ENCODE peak calls at places on chromosomes 5 and 9, in five cellular contexts. D, J, F, C and V are unnamed samples.

GRCh38 chr5:167587768-167588167 is 703.7 kb upstream of the WWC1 start:
- DNase-seq in D (no peak), J (peak), F (no peak), C (no peak), V (peak)

GRCh38 chr5:140295414-140295813 is 7.5 kb downstream of the PFDN1 start:
- DNase-seq in D (peak), J (no peak), F (peak), C (no peak), V (peak)

GRCh38 chr5:170722316-170722715 is 61.2 kb upstream of the GABRP start:
- DNase-seq in D (no peak), J (no peak), F (no peak), C (no peak), V (no peak)

GRCh38 chr9:80410106-80410505 is 838.3 kb downstream of the TLE4 start:
- DNase-seq in D (peak), J (no peak), F (no peak), C (peak), V (no peak)

GRCh38 chr5:172534229-172535169 is 80.2 kb upstream of the SH3PXD2B start:
- DNase-seq in D (peak), J (no peak), F (no peak), C (no peak), V (no peak)

GRCh38 chr9:137428841-137429545 is 5.8 kb downstream of the NOXA1 start:
- DNase-seq in D (no peak), J (no peak), F (no peak), C (no peak), V (no peak)

GRCh38 chr9:17011870-17012269 is 123.0 kb upstream of the CNTLN start:
- DNase-seq in D (no peak), J (no peak), F (no peak), C (no peak), V (no peak)

GRCh38 chr5:139482050-139482889 is at the start of gene STING1:
- DNase-seq in D (peak), J (no peak), F (peak), C (peak), V (peak)

GRCh38 chr9:133987455-133987800 is 4.7 kb downstream of the VAV2 start:
- DNase-seq in D (peak), J (no peak), F (no peak), C (no peak), V (no peak)

GRCh38 chr5:108259306-108259705 is 122.6 kb downstream of the FBXL17 start:
- DNase-seq in D (no peak), J (no peak), F (peak), C (no peak), V (no peak)

GRCh38 chr9:132699926-132700325 is 29.7 kb downstream of the GTF3C4 start:
- DNase-seq in D (no peak), J (no peak), F (no peak), C (no peak), V (no peak)

GRCh38 chr5:38655691-38656090 is 99.2 kb upstream of the LIFR start:
- DNase-seq in D (no peak), J (no peak), F (no peak), C (no peak), V (no peak)

GRCh38 chr5:9869616-9870288 is 239.6 kb upstream of the TAS2R1 start:
- DNase-seq in D (no peak), J (no peak), F (no peak), C (no peak), V (no peak)

GRCh38 chr5:81817980-81818379 is 67.1 kb upstream of the SSBP2 start:
- DNase-seq in D (no peak), J (no peak), F (no peak), C (no peak), V (no peak)

GRCh38 chr9:116100711-116101111 is 52.9 kb upstream of the PAPPA start:
- DNase-seq in D (no peak), J (no peak), F (no peak), C (no peak), V (no peak)

GRCh38 chr9:138020120-138020794 is 142.7 kb downstream of the CACNA1B start:
- DNase-seq in D (peak), J (no peak), F (no peak), C (no peak), V (no peak)

GRCh38 chr9:112624711-112625707 is 92.9 kb downstream of the INIP start:
- DNase-seq in D (no peak), J (no peak), F (no peak), C (no peak), V (no peak)

GRCh38 chr9:113587471-113588031 is 124.0 kb downstream of the RGS3 start:
- DNase-seq in D (peak), J (no peak), F (peak), C (peak), V (peak)

GRCh38 chr9:99954108-99954507 is 47.7 kb downstream of the STX17 start:
- DNase-seq in D (no peak), J (no peak), F (no peak), C (no peak), V (no peak)

GRCh38 chr9:31137151-31137849 is 1247.1 kb upstream of the ACO1 start:
- DNase-seq in D (no peak), J (no peak), F (no peak), C (no peak), V (no peak)

GRCh38 chr5:7261900-7262299 is 134.0 kb upstream of the ADCY2 start:
- DNase-seq in D (no peak), J (no peak), F (no peak), C (no peak), V (no peak)

DNA sequence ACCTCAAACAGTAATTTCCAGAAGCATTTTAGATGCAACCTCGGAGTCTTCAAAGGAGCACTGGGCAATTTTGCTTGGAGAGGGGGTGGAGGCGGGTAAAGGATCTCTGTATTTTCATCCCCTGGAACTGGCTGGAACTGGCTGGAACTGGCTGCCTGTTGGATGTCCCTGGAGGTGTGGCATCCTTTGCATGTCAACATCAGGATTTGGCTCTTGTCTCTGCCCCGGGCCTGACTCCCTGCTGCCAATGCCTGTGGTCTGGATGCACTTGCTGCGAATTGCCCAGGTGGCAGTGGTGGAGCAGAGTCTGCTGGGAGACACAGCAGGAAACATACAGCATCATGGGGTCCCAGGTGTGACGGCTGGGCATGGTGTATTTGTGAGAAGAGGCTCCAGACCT is 391.3 kb downstream of the GADD45G start:
- DNase-seq in D (no peak), J (no peak), F (no peak), C (no peak), V (no peak)
- TF ChIP-seq POLR2A in D (no peak), J (no peak), F (no peak), C (no peak), V (no peak)

GRCh38 chr5:62305715-62306493 is at the start of gene KIF2A:
- DNase-seq in D (peak), J (peak), F (peak), C (peak), V (peak)
- TF ChIP-seq POLR2A in D (no peak), J (peak), F (peak), C (peak), V (peak)

GRCh38 chr9:92295240-92295790 is 1.8 kb upstream of the IARS1 start:
- DNase-seq in D (no peak), J (no peak), F (peak), C (no peak), V (peak)

GRCh38 chr9:92294297-92294676 is 790 bp upstream of the IARS1 start:
- DNase-seq in D (peak), J (no peak), F (peak), C (no peak), V (peak)

GRCh38 chr9:92293075-92293354 is 482 bp downstream of the IARS1 start:
- DNase-seq in D (no peak), J (no peak), F (no peak), C (no peak), V (peak)

GRCh38 chr9:92292338-92293074 is 991 bp downstream of the IARS1 start:
- DNase-seq in D (no peak), J (peak), F (peak), C (no peak), V (peak)

DNA sequence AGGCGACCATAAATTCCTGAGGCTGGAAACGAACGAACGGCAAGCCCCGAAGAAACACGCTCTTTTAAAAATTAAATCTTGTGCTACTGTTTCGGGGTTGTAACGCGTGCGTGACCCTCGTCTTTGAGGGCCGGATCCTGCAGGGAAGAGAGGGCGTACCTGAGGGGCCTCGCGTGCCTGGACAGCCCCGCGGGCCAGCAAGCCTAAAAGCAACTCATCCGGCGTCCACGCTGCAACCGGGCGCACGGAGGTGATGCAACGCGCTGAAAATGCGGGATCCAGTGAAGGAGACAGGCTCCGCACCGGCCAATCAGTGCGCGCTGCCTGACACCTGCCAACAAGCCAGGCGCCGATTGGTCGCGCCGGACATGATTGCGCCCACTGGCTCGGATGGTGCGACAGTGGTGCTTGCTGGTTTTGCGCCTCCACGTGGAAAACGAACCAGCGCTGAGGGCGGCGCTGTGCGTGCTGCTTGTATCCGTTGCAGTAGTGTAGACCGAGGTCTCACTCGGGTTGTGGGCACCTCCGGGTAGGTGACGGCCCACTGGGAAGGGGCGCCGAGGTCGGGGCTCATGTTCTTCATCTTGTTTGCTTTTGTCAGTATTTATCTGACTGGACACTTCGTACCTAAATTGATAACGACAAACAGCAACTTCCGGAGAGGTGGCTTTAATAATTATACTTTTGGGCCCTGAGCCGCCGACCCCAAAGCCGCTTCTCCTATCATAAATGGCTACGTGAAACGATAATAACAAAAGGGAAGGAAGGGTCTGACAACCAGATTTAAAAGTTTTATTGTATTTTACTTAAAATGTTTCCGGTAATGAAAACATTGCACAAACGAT is at the start of gene IARS1:
- DNase-seq in D (peak), J (peak), F (peak), C (peak), V (peak)
- TF ChIP-seq POLR2A in D (peak), J (peak), F (peak), C (peak), V (peak)

GRCh38 chr9:93954436-93955355 is at the start of gene BARX1:
- DNase-seq in D (peak), J (no peak), F (no peak), C (no peak), V (no peak)
- TF ChIP-seq POLR2A in D (no peak), J (no peak), F (no peak), C (no peak), V (no peak)

GRCh38 chr5:141514330-141515111 is 25.6 kb downstream of the PCDHGC5 start:
- DNase-seq in D (no peak), J (no peak), F (no peak), C (no peak), V (no peak)

GRCh38 chr5:141512390-141513020 is 23.6 kb downstream of the PCDHGC5 start:
- DNase-seq in D (peak), J (peak), F (peak), C (peak), V (peak)

GRCh38 chr5:141513021-141513626 is 24.2 kb downstream of the PCDHGC5 start:
- DNase-seq in D (no peak), J (no peak), F (no peak), C (peak), V (peak)

GRCh38 chr5:141515141-141515540 is 26.3 kb downstream of the PCDHGC5 start:
- DNase-seq in D (no peak), J (no peak), F (no peak), C (no peak), V (no peak)

GRCh38 chr5:141513627-141514329 is 24.9 kb downstream of the PCDHGC5 start:
- DNase-seq in D (peak), J (no peak), F (peak), C (peak), V (peak)
- TF ChIP-seq POLR2A in D (no peak), J (no peak), F (no peak), C (no peak), V (no peak)